ENCODE peak calls at places on chromosomes 3 and 15, in six cellular contexts. One of them, this sample, is unnamed.

GRCh38 chr15:99076555-99077308 is 28.1 kb upstream of the SYNM start:
- DNase-seq in HCT116: peak; percentile 68
- DNase-seq in GM12878: peak; percentile 74
- DNase-seq in K562: peak; percentile 61
- DNase-seq in H1: peak; percentile 38
- DNase-seq in HepG2: peak; percentile 67
- DNase-seq in this sample: peak; percentile 50

GRCh38 chr15:66085128-66085527 is 168.4 kb downstream of the MEGF11 start:
- DNase-seq in K562: no peak
- DNase-seq in HCT116: no peak
- DNase-seq in GM12878: no peak
- DNase-seq in HepG2: peak; percentile 31
- DNase-seq in H1: no peak
- DNase-seq in this sample: peak; percentile 61

GRCh38 chr15:60614862-60615771 is 136.2 kb upstream of the ICE2 start:
- DNase-seq in GM12878: no peak
- DNase-seq in H1: no peak
- DNase-seq in HepG2: no peak
- DNase-seq in HCT116: no peak
- DNase-seq in K562: peak; percentile 69
- DNase-seq in this sample: peak; percentile 33

GRCh38 chr3:10764314-10765051 is 51.5 kb upstream of the SLC6A11 start:
- DNase-seq in K562: no peak
- DNase-seq in HepG2: peak; percentile 18
- DNase-seq in HCT116: no peak
- DNase-seq in H1: no peak
- DNase-seq in GM12878: no peak
- DNase-seq in this sample: no peak

GRCh38 chr3:52606373-52607085 is 70.1 kb downstream of the UQCC5 start:
- DNase-seq in K562: peak; percentile 14
- DNase-seq in GM12878: no peak
- DNase-seq in HCT116: peak; percentile 89
- DNase-seq in HepG2: peak; percentile 67
- DNase-seq in H1: no peak
- DNase-seq in this sample: no peak

GRCh38 chr15:33242669-33243191 is 48.2 kb upstream of the FMN1 start:
- DNase-seq in HCT116: no peak
- DNase-seq in H1: no peak
- DNase-seq in K562: peak; percentile 17
- DNase-seq in GM12878: no peak
- DNase-seq in HepG2: no peak
- DNase-seq in this sample: no peak

GRCh38 chr15:63086967-63087366 is 34.7 kb upstream of the LACTB start:
- DNase-seq in H1: no peak
- DNase-seq in K562: no peak
- DNase-seq in GM12878: no peak
- DNase-seq in HepG2: no peak
- DNase-seq in HCT116: no peak
- DNase-seq in this sample: no peak

GRCh38 chr3:129892857-129893615 is 475 bp downstream of the TMCC1 start:
- DNase-seq in HepG2: peak; percentile 36
- DNase-seq in K562: peak; percentile 10
- DNase-seq in GM12878: peak; percentile 23
- DNase-seq in HCT116: no peak
- DNase-seq in H1: no peak
- DNase-seq in this sample: peak; percentile 70

GRCh38 chr3:124456506-124456905 is 273.7 kb upstream of the UMPS start:
- DNase-seq in HCT116: no peak
- DNase-seq in K562: no peak
- DNase-seq in HepG2: no peak
- DNase-seq in H1: no peak
- DNase-seq in GM12878: no peak
- DNase-seq in this sample: no peak

GRCh38 chr3:120642368-120642948 is 39.6 kb downstream of the HGD start:
- DNase-seq in H1: no peak
- DNase-seq in GM12878: no peak
- DNase-seq in K562: peak; percentile 59
- DNase-seq in HCT116: no peak
- DNase-seq in HepG2: no peak
- DNase-seq in this sample: no peak

GRCh38 chr3:197600796-197601565 is 45.2 kb upstream of the BDH1 start:
- DNase-seq in GM12878: no peak
- DNase-seq in K562: no peak
- DNase-seq in HCT116: no peak
- DNase-seq in H1: no peak
- DNase-seq in HepG2: no peak
- DNase-seq in this sample: no peak

GRCh38 chr3:34056181-34056910 is 257.9 kb downstream of the PDCD6IP start:
- DNase-seq in K562: no peak
- DNase-seq in H1: no peak
- DNase-seq in HCT116: no peak
- DNase-seq in GM12878: no peak
- DNase-seq in HepG2: no peak
- DNase-seq in this sample: no peak

GRCh38 chr3:34053631-34054030 is 255.2 kb downstream of the PDCD6IP start:
- DNase-seq in H1: no peak
- DNase-seq in HepG2: no peak
- DNase-seq in K562: no peak
- DNase-seq in GM12878: no peak
- DNase-seq in HCT116: no peak
- DNase-seq in this sample: no peak

DNA sequence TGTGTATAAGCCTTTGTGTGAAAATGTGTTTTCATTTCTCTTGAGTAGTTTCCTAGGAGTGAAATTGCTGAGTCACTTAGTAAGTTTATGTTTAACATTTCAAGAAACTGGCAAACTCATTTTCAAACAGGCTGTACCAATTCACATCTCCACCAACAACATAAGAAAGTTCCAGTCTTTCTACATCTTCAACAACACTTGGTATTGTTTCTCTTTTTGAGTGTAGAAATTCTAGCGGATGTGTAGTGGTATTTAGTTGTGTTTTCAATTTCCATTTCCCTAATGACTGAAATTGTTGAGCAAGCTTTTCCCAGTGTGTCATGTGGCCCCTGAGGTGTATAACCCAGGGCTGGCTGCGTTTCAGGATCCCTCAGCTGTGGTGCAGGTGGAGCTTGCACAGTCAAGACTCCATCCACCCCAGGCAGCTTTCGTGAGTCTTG is 258.5 kb downstream of the PDCD6IP start:
- DNase-seq in HCT116: no peak
- DNase-seq in K562: no peak
- DNase-seq in GM12878: peak; percentile 89
- DNase-seq in H1: no peak
- DNase-seq in HepG2: no peak
- DNase-seq in this sample: no peak
- TF ChIP-seq MAX in HCT116: no peak
- TF ChIP-seq MAX in K562: no peak
- TF ChIP-seq MAX in GM12878: no peak
- TF ChIP-seq MAX in H1: no peak
- TF ChIP-seq MAX in HepG2: no peak
- TF ChIP-seq MAX in this sample: no peak

DNA sequence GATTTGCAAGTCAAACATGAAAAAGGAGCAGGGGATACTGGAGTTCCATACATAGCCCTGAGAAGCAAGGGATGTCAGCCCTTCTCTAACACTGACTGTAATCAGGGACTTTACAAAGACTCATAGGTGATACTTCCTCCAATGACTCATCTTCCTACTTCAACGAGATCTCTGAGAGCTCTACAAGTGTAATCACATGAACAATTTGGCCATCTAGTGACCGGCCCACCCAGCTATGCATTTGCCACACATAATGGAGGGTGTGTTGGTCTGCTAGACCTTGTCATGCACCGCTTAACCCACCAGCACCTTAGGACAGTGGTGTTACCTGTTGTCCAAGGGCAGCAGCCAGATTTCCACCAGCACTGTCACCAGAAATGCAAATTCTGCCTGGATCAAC is 75.3 kb downstream of the NCEH1 start:
- DNase-seq in HepG2: no peak
- DNase-seq in GM12878: peak; percentile 43
- DNase-seq in HCT116: peak; percentile 22
- DNase-seq in K562: no peak
- DNase-seq in H1: no peak
- DNase-seq in this sample: no peak
- TF ChIP-seq SP1 in HepG2: no peak
- TF ChIP-seq SP1 in GM12878: no peak
- TF ChIP-seq SP1 in HCT116: peak; percentile 48
- TF ChIP-seq SP1 in K562: no peak
- TF ChIP-seq SP1 in H1: no peak
- TF ChIP-seq SP1 in this sample: no peak

GRCh38 chr3:59894425-59895146 is 844.8 kb upstream of the CFAP20DC start:
- DNase-seq in H1: no peak
- DNase-seq in K562: no peak
- DNase-seq in HCT116: no peak
- DNase-seq in HepG2: no peak
- DNase-seq in GM12878: no peak
- DNase-seq in this sample: no peak

GRCh38 chr3:59895972-59896371 is 846.1 kb upstream of the CFAP20DC start:
- DNase-seq in K562: no peak
- DNase-seq in HCT116: no peak
- DNase-seq in H1: no peak
- DNase-seq in GM12878: no peak
- DNase-seq in HepG2: no peak
- DNase-seq in this sample: no peak

DNA sequence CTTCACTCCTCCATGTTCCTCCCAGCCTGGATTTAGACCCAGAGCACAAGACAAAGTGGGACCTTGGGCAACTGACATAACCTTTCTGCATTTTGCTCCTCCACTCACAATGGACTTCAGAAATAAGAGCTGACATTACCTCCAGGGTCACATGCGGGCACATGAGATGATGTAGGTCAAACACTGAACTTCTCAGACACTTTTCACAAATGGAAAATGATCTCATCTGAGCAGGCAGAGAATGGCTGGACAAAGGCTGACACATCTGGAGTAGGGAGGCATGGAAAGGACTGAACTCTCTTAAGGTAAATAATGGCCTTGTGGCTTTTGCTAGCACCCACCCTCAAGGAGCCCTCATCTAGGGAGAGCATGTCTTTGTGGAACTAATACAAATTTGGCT is 849.2 kb upstream of the CFAP20DC start:
- DNase-seq in H1: no peak
- DNase-seq in HepG2: no peak
- DNase-seq in K562: no peak
- DNase-seq in HCT116: no peak
- DNase-seq in GM12878: no peak
- DNase-seq in this sample: no peak
- TF ChIP-seq MAX in H1: no peak
- TF ChIP-seq MAX in HepG2: no peak
- TF ChIP-seq MAX in K562: no peak
- TF ChIP-seq MAX in HCT116: no peak
- TF ChIP-seq MAX in GM12878: no peak
- TF ChIP-seq MAX in this sample: no peak

GRCh38 chr15:67334973-67335372 is 80.4 kb downstream of the IQCH start:
- DNase-seq in HepG2: no peak
- DNase-seq in K562: no peak
- DNase-seq in H1: no peak
- DNase-seq in GM12878: no peak
- DNase-seq in HCT116: no peak
- DNase-seq in this sample: no peak

GRCh38 chr15:67331676-67332075 is 77.1 kb downstream of the IQCH start:
- DNase-seq in K562: no peak
- DNase-seq in H1: no peak
- DNase-seq in HCT116: no peak
- DNase-seq in GM12878: no peak
- DNase-seq in HepG2: no peak
- DNase-seq in this sample: no peak

GRCh38 chr15:67340630-67341029 is 86.0 kb downstream of the IQCH start:
- DNase-seq in K562: no peak
- DNase-seq in GM12878: no peak
- DNase-seq in HCT116: no peak
- DNase-seq in H1: no peak
- DNase-seq in HepG2: no peak
- DNase-seq in this sample: no peak

GRCh38 chr15:67329984-67330733 is 75.6 kb downstream of the IQCH start:
- DNase-seq in HCT116: no peak
- DNase-seq in K562: no peak
- DNase-seq in H1: no peak
- DNase-seq in HepG2: no peak
- DNase-seq in GM12878: no peak
- DNase-seq in this sample: no peak

DNA sequence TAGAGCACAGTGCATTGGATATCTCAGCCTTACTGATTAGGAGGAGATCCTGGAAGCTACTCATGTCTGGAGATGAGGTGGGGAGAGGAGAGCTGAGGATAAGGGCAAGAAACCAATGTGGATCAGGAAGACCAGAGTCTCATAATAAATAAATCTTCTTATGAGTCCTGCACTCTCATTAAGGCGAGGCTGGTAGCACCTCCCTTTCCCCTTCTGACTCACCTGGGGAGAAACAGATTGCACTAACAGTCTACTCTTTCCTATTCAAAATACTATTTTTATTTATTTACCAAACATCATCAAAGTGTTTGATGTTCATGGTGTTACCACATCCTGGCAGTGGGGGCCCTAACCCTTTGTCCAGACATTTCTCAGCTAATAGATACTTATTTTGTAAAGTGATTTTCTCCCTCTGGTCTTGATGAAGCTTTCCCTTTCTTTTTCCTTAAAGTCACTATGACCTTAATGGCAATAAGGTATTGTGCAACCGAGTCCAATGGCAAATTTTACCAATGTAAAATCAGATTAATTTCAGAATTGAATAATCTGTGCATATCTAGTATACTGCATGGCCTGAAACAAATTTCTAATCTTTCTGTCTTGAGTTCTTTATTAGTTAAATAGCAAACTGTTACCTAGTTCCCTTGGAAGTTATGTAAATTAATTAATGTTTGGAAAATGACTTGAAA is 81.1 kb downstream of the IQCH start:
- DNase-seq in GM12878: no peak
- DNase-seq in K562: no peak
- DNase-seq in HepG2: no peak
- DNase-seq in H1: no peak
- DNase-seq in HCT116: no peak
- DNase-seq in this sample: no peak
- TF ChIP-seq SP1 in GM12878: no peak
- TF ChIP-seq SP1 in K562: no peak
- TF ChIP-seq SP1 in HepG2: no peak
- TF ChIP-seq SP1 in H1: no peak
- TF ChIP-seq SP1 in HCT116: no peak
- TF ChIP-seq SP1 in this sample: no peak

GRCh38 chr3:195511136-195511535 is 32.0 kb downstream of the PPP1R2 start:
- DNase-seq in HCT116: no peak
- DNase-seq in GM12878: no peak
- DNase-seq in H1: no peak
- DNase-seq in HepG2: no peak
- DNase-seq in K562: no peak
- DNase-seq in this sample: no peak
- TF ChIP-seq MAX in HCT116: no peak
- TF ChIP-seq MAX in GM12878: no peak
- TF ChIP-seq MAX in H1: no peak
- TF ChIP-seq MAX in HepG2: no peak
- TF ChIP-seq MAX in K562: no peak
- TF ChIP-seq MAX in this sample: no peak